ENCODE peak calls at places on chromosome 6, in seven cellular contexts. One of them, this sample, is unnamed.

GRCh38 chr6:161961796-161962195 is 687.9 kb upstream of the AGPAT4 start:
- DNase-seq in H9: no peak
- DNase-seq in posterior cingulate gyrus: no peak
- DNase-seq in left ventricle myocardium inferior: no peak
- DNase-seq in mammary epithelial cell: no peak
- DNase-seq in neural crest cell: no peak
- DNase-seq in hippocampal formation: no peak
- DNase-seq in this sample: no peak

GRCh38 chr6:134515976-134516375 is 198.1 kb upstream of the SGK1 start:
- DNase-seq in H9: no peak
- DNase-seq in posterior cingulate gyrus: no peak
- DNase-seq in left ventricle myocardium inferior: no peak
- DNase-seq in mammary epithelial cell: no peak
- DNase-seq in neural crest cell: no peak
- DNase-seq in hippocampal formation: no peak
- DNase-seq in this sample: no peak

GRCh38 chr6:27091661-27092315 is 155.7 kb upstream of the PRSS16 start:
- DNase-seq in H9: peak; percentile 57
- DNase-seq in posterior cingulate gyrus: no peak
- DNase-seq in left ventricle myocardium inferior: no peak
- DNase-seq in mammary epithelial cell: peak; percentile 88
- DNase-seq in neural crest cell: peak; percentile 22
- DNase-seq in hippocampal formation: no peak
- DNase-seq in this sample: peak; percentile 65

GRCh38 chr6:161406633-161407032 is 132.8 kb upstream of the AGPAT4 start:
- DNase-seq in H9: no peak
- DNase-seq in posterior cingulate gyrus: no peak
- DNase-seq in left ventricle myocardium inferior: no peak
- DNase-seq in mammary epithelial cell: peak; percentile 95
- DNase-seq in neural crest cell: no peak
- DNase-seq in hippocampal formation: no peak
- DNase-seq in this sample: no peak

GRCh38 chr6:94130458-94130857 is 711.1 kb upstream of the EPHA7 start:
- DNase-seq in H9: no peak
- DNase-seq in posterior cingulate gyrus: no peak
- DNase-seq in left ventricle myocardium inferior: no peak
- DNase-seq in mammary epithelial cell: no peak
- DNase-seq in neural crest cell: no peak
- DNase-seq in hippocampal formation: no peak
- DNase-seq in this sample: no peak

GRCh38 chr6:157244175-157244574 is 79.1 kb downstream of the TMEM242 start:
- DNase-seq in H9: no peak
- DNase-seq in posterior cingulate gyrus: peak; percentile 38
- DNase-seq in left ventricle myocardium inferior: no peak
- DNase-seq in mammary epithelial cell: no peak
- DNase-seq in neural crest cell: no peak
- DNase-seq in hippocampal formation: no peak
- DNase-seq in this sample: no peak

GRCh38 chr6:28724395-28724794 is 198.7 kb downstream of the GPX5 start:
- DNase-seq in H9: no peak
- DNase-seq in posterior cingulate gyrus: no peak
- DNase-seq in left ventricle myocardium inferior: no peak
- DNase-seq in mammary epithelial cell: no peak
- DNase-seq in neural crest cell: no peak
- DNase-seq in hippocampal formation: no peak
- DNase-seq in this sample: no peak

GRCh38 chr6:166173292-166173951 is 5.8 kb upstream of the TBXT start:
- DNase-seq in H9: peak; percentile 82
- DNase-seq in posterior cingulate gyrus: no peak
- DNase-seq in left ventricle myocardium inferior: no peak
- DNase-seq in mammary epithelial cell: no peak
- DNase-seq in neural crest cell: no peak
- DNase-seq in hippocampal formation: no peak
- DNase-seq in this sample: peak; percentile 49

GRCh38 chr6:163261361-163261760 is 153.2 kb upstream of the QKI start:
- DNase-seq in H9: no peak
- DNase-seq in posterior cingulate gyrus: peak; percentile 79
- DNase-seq in left ventricle myocardium inferior: no peak
- DNase-seq in mammary epithelial cell: no peak
- DNase-seq in neural crest cell: no peak
- DNase-seq in hippocampal formation: no peak
- DNase-seq in this sample: no peak

GRCh38 chr6:158191769-158192168 is 23.6 kb downstream of the GTF2H5 start:
- DNase-seq in H9: no peak
- DNase-seq in posterior cingulate gyrus: no peak
- DNase-seq in left ventricle myocardium inferior: no peak
- DNase-seq in mammary epithelial cell: no peak
- DNase-seq in neural crest cell: no peak
- DNase-seq in hippocampal formation: no peak
- DNase-seq in this sample: no peak

GRCh38 chr6:121666809-121667208 is 231.4 kb downstream of the GJA1 start:
- DNase-seq in H9: no peak
- DNase-seq in posterior cingulate gyrus: no peak
- DNase-seq in left ventricle myocardium inferior: no peak
- DNase-seq in mammary epithelial cell: peak; percentile 64
- DNase-seq in neural crest cell: no peak
- DNase-seq in hippocampal formation: no peak
- DNase-seq in this sample: no peak

GRCh38 chr6:29989211-29989610 is 46.9 kb downstream of the HLA-A start:
- DNase-seq in H9: no peak
- DNase-seq in posterior cingulate gyrus: no peak
- DNase-seq in left ventricle myocardium inferior: no peak
- DNase-seq in mammary epithelial cell: no peak
- DNase-seq in neural crest cell: no peak
- DNase-seq in hippocampal formation: no peak
- DNase-seq in this sample: no peak

GRCh38 chr6:20846602-20847028 is 312.4 kb downstream of the CDKAL1 start:
- DNase-seq in H9: no peak
- DNase-seq in posterior cingulate gyrus: no peak
- DNase-seq in left ventricle myocardium inferior: no peak
- DNase-seq in mammary epithelial cell: no peak
- DNase-seq in neural crest cell: no peak
- DNase-seq in hippocampal formation: no peak
- DNase-seq in this sample: no peak

GRCh38 chr6:3743541-3743940 is 8.0 kb downstream of the PXDC1 start:
- DNase-seq in H9: no peak
- DNase-seq in posterior cingulate gyrus: peak; percentile 57
- DNase-seq in left ventricle myocardium inferior: no peak
- DNase-seq in mammary epithelial cell: no peak
- DNase-seq in neural crest cell: no peak
- DNase-seq in hippocampal formation: no peak
- DNase-seq in this sample: no peak

GRCh38 chr6:96542702-96543101 is 20.2 kb upstream of the FHL5 start:
- DNase-seq in H9: no peak
- DNase-seq in posterior cingulate gyrus: no peak
- DNase-seq in left ventricle myocardium inferior: no peak
- DNase-seq in mammary epithelial cell: no peak
- DNase-seq in neural crest cell: no peak
- DNase-seq in hippocampal formation: peak; percentile 4
- DNase-seq in this sample: no peak

GRCh38 chr6:170344631-170345576 is 38.3 kb downstream of the FAM120B start:
- DNase-seq in H9: no peak
- DNase-seq in posterior cingulate gyrus: no peak
- DNase-seq in left ventricle myocardium inferior: no peak
- DNase-seq in mammary epithelial cell: peak; percentile 72
- DNase-seq in neural crest cell: peak; percentile 3
- DNase-seq in hippocampal formation: no peak
- DNase-seq in this sample: no peak

GRCh38 chr6:84733889-84734288 is 30.5 kb downstream of the TBX18 start:
- DNase-seq in H9: no peak
- DNase-seq in posterior cingulate gyrus: no peak
- DNase-seq in left ventricle myocardium inferior: no peak
- DNase-seq in mammary epithelial cell: no peak
- DNase-seq in neural crest cell: no peak
- DNase-seq in hippocampal formation: no peak
- DNase-seq in this sample: no peak

GRCh38 chr6:65776332-65776731 is 69.3 kb upstream of the EYS start:
- DNase-seq in H9: peak; percentile 38
- DNase-seq in posterior cingulate gyrus: peak; percentile 30
- DNase-seq in left ventricle myocardium inferior: no peak
- DNase-seq in mammary epithelial cell: no peak
- DNase-seq in neural crest cell: no peak
- DNase-seq in hippocampal formation: no peak
- DNase-seq in this sample: no peak

GRCh38 chr6:43900560-43901329 is 130.7 kb downstream of the VEGFA start:
- DNase-seq in H9: no peak
- DNase-seq in posterior cingulate gyrus: peak; percentile 50
- DNase-seq in left ventricle myocardium inferior: no peak
- DNase-seq in mammary epithelial cell: no peak
- DNase-seq in neural crest cell: no peak
- DNase-seq in hippocampal formation: no peak
- DNase-seq in this sample: no peak

GRCh38 chr6:3120765-3121089 is 2.2 kb downstream of the BPHL start:
- DNase-seq in H9: no peak
- DNase-seq in posterior cingulate gyrus: no peak
- DNase-seq in left ventricle myocardium inferior: no peak
- DNase-seq in mammary epithelial cell: no peak
- DNase-seq in neural crest cell: no peak
- DNase-seq in hippocampal formation: no peak
- DNase-seq in this sample: no peak

GRCh38 chr6:1004885-1005635 is 306.8 kb upstream of the FOXQ1 start:
- DNase-seq in H9: no peak
- DNase-seq in posterior cingulate gyrus: no peak
- DNase-seq in left ventricle myocardium inferior: no peak
- DNase-seq in mammary epithelial cell: peak; percentile 64
- DNase-seq in neural crest cell: no peak
- DNase-seq in hippocampal formation: no peak
- DNase-seq in this sample: no peak

GRCh38 chr6:67131827-67132226 is 1424.8 kb upstream of the EYS start:
- DNase-seq in H9: no peak
- DNase-seq in posterior cingulate gyrus: peak; percentile 93
- DNase-seq in left ventricle myocardium inferior: no peak
- DNase-seq in mammary epithelial cell: no peak
- DNase-seq in neural crest cell: no peak
- DNase-seq in hippocampal formation: peak; percentile 27
- DNase-seq in this sample: no peak

GRCh38 chr6:73394577-73395354 is at the start of gene DDX43:
- DNase-seq in H9: peak; percentile 65
- DNase-seq in posterior cingulate gyrus: no peak
- DNase-seq in left ventricle myocardium inferior: peak; percentile 55
- DNase-seq in mammary epithelial cell: no peak
- DNase-seq in neural crest cell: no peak
- DNase-seq in hippocampal formation: no peak
- DNase-seq in this sample: peak; percentile 29

GRCh38 chr6:80282913-80283554 is 176.6 kb downstream of the BCKDHB start:
- DNase-seq in H9: no peak
- DNase-seq in posterior cingulate gyrus: no peak
- DNase-seq in left ventricle myocardium inferior: no peak
- DNase-seq in mammary epithelial cell: no peak
- DNase-seq in neural crest cell: no peak
- DNase-seq in hippocampal formation: no peak
- DNase-seq in this sample: no peak

GRCh38 chr6:68506911-68507310 is 128.2 kb upstream of the ADGRB3 start:
- DNase-seq in H9: no peak
- DNase-seq in posterior cingulate gyrus: no peak
- DNase-seq in left ventricle myocardium inferior: no peak
- DNase-seq in mammary epithelial cell: no peak
- DNase-seq in neural crest cell: no peak
- DNase-seq in hippocampal formation: no peak
- DNase-seq in this sample: no peak

GRCh38 chr6:146408583-146408982 is 135.1 kb upstream of the RAB32 start:
- DNase-seq in H9: no peak
- DNase-seq in posterior cingulate gyrus: no peak
- DNase-seq in left ventricle myocardium inferior: no peak
- DNase-seq in mammary epithelial cell: no peak
- DNase-seq in neural crest cell: no peak
- DNase-seq in hippocampal formation: no peak
- DNase-seq in this sample: no peak

GRCh38 chr6:41600499-41601247 is 37.6 kb upstream of the MDFI start:
- DNase-seq in H9: no peak
- DNase-seq in posterior cingulate gyrus: peak; percentile 73
- DNase-seq in left ventricle myocardium inferior: no peak
- DNase-seq in mammary epithelial cell: no peak
- DNase-seq in neural crest cell: no peak
- DNase-seq in hippocampal formation: no peak
- DNase-seq in this sample: no peak

GRCh38 chr6:159874475-159874874 is 16.3 kb upstream of the MAS1 start:
- DNase-seq in H9: no peak
- DNase-seq in posterior cingulate gyrus: peak; percentile 96
- DNase-seq in left ventricle myocardium inferior: peak; percentile 65
- DNase-seq in mammary epithelial cell: no peak
- DNase-seq in neural crest cell: no peak
- DNase-seq in hippocampal formation: peak; percentile 44
- DNase-seq in this sample: no peak

GRCh38 chr6:142911395-142911794 is 33.6 kb downstream of the HIVEP2 start:
- DNase-seq in H9: no peak
- DNase-seq in posterior cingulate gyrus: no peak
- DNase-seq in left ventricle myocardium inferior: no peak
- DNase-seq in mammary epithelial cell: no peak
- DNase-seq in neural crest cell: no peak
- DNase-seq in hippocampal formation: no peak
- DNase-seq in this sample: no peak